ENCODE peak calls at places on chromosomes 6 and 20, in six cellular contexts. L, C, U, R, Q and D are unnamed samples.

GRCh38 chr6:143652840-143653239 is 24.9 kb upstream of the PHACTR2 start:
- DNase-seq in L (no peak), C (no peak), U (peak), R (no peak), Q (no peak), D (no peak)

GRCh38 chr6:14431375-14432330 is 314.1 kb downstream of the CD83 start:
- DNase-seq in L (no peak), C (no peak), U (no peak), R (peak), Q (no peak), D (no peak)

GRCh38 chr6:112370946-112371345 is 23.8 kb downstream of the RFPL4B start:
- DNase-seq in L (no peak), C (no peak), U (no peak), R (no peak), Q (no peak), D (no peak)

GRCh38 chr6:53112404-53112803 is 36.2 kb downstream of the GCM1 start:
- DNase-seq in L (no peak), C (no peak), U (peak), R (no peak), Q (no peak), D (peak)

GRCh38 chr20:59643616-59644061 is 39.3 kb downstream of the PHACTR3 start:
- DNase-seq in L (no peak), C (no peak), U (no peak), R (peak), Q (no peak), D (no peak)

GRCh38 chr6:103396768-103397167 is 1463.0 kb downstream of the HACE1 start:
- DNase-seq in L (no peak), C (no peak), U (no peak), R (no peak), Q (no peak), D (no peak)

GRCh38 chr6:5003604-5004372 is at the start of gene RPP40:
- DNase-seq in L (peak), C (peak), U (peak), R (peak), Q (peak), D (peak)

GRCh38 chr6:43376551-43376981 is 7.1 kb upstream of the ZNF318 start:
- DNase-seq in L (no peak), C (no peak), U (no peak), R (no peak), Q (no peak), D (no peak)

GRCh38 chr6:25485820-25486559 is 166.0 kb upstream of the SCGN start:
- DNase-seq in L (no peak), C (no peak), U (peak), R (no peak), Q (no peak), D (no peak)

GRCh38 chr20:51574248-51575033 is 31.9 kb upstream of the NFATC2 start:
- DNase-seq in L (no peak), C (no peak), U (no peak), R (no peak), Q (no peak), D (no peak)

GRCh38 chr6:73180718-73181619 is 44.3 kb downstream of the KHDC1L start:
- DNase-seq in L (no peak), C (peak), U (peak), R (no peak), Q (peak), D (no peak)

GRCh38 chr6:114312931-114313330 is 29.9 kb downstream of the HS3ST5 start:
- DNase-seq in L (no peak), C (no peak), U (no peak), R (no peak), Q (no peak), D (no peak)

GRCh38 chr6:160348209-160348551 is at the start of gene SLC22A3:
- DNase-seq in L (peak), C (no peak), U (no peak), R (no peak), Q (no peak), D (peak)

GRCh38 chr20:35325385-35325784 is 33.2 kb upstream of the FAM83C start:
- DNase-seq in L (no peak), C (no peak), U (no peak), R (no peak), Q (no peak), D (no peak)

GRCh38 chr6:31763617-31763940 is 1.1 kb downstream of the SAPCD1 start:
- DNase-seq in L (no peak), C (no peak), U (no peak), R (no peak), Q (no peak), D (no peak)

GRCh38 chr6:124770784-124771183 is 191.5 kb upstream of the RNF217 start:
- DNase-seq in L (no peak), C (no peak), U (no peak), R (no peak), Q (no peak), D (no peak)

GRCh38 chr20:22597303-22597702 is 12.9 kb upstream of the FOXA2 start:
- DNase-seq in L (no peak), C (no peak), U (no peak), R (no peak), Q (no peak), D (no peak)

GRCh38 chr6:9463311-9463710 is 951.6 kb downstream of the TFAP2A start:
- DNase-seq in L (no peak), C (no peak), U (no peak), R (no peak), Q (no peak), D (no peak)

GRCh38 chr20:38111366-38112232 is 53.5 kb downstream of the TGM2 start:
- DNase-seq in L (no peak), C (no peak), U (no peak), R (peak), Q (no peak), D (no peak)

GRCh38 chr6:90008189-90008907 is 114.1 kb downstream of the GJA10 start:
- DNase-seq in L (no peak), C (no peak), U (no peak), R (no peak), Q (no peak), D (no peak)

GRCh38 chr6:14743465-14744211 is 502.2 kb upstream of the JARID2 start:
- DNase-seq in L (no peak), C (peak), U (peak), R (no peak), Q (peak), D (peak)

GRCh38 chr20:60785817-60786216 is 466.2 kb upstream of the CDH4 start:
- DNase-seq in L (no peak), C (no peak), U (no peak), R (no peak), Q (no peak), D (no peak)
- TF ChIP-seq CTCF in L (no peak), C (no peak), U (no peak), R (no peak), Q (no peak), D (no peak)

DNA sequence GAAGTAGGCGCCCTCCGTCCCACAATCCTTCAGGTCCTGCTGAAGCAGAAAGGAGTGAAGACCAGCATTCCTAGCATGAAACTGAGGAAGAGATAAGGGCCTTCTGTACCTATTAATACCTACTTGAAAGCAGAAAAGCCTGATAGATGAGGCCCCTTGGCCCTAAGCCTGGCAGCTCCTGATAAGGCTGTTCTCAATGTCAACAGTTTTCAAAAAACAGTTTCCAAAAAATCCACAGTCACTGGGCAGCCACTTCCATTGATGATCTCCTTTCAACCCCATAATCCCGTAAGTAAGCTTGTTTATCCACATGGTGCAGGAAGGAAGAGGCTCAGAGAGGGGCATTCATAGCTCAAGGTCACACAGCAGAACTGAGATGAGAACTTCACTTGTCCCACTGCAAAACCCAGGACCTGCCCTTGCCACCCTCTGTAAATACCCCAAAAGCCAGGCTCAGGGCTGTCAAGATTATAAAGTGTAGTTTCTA is 2.8 kb upstream of the E2F1 start:
- DNase-seq in L (no peak), C (no peak), U (no peak), R (no peak), Q (no peak), D (no peak)
- H3K27ac ChIP-seq in L (peak), C (no peak), U (no peak), R (no peak), Q (no peak), D (no peak)

GRCh38 chr6:23329091-23329490 is 759.7 kb downstream of the HDGFL1 start:
- DNase-seq in L (no peak), C (no peak), U (no peak), R (no peak), Q (no peak), D (no peak)

GRCh38 chr6:23325065-23325464 is 755.7 kb downstream of the HDGFL1 start:
- DNase-seq in L (no peak), C (no peak), U (no peak), R (no peak), Q (no peak), D (no peak)

GRCh38 chr6:23335894-23336293 is 766.5 kb downstream of the HDGFL1 start:
- DNase-seq in L (no peak), C (no peak), U (no peak), R (no peak), Q (no peak), D (no peak)

GRCh38 chr6:23334360-23334759 is 765.0 kb downstream of the HDGFL1 start:
- DNase-seq in L (no peak), C (no peak), U (no peak), R (no peak), Q (no peak), D (no peak)

GRCh38 chr6:23330632-23331031 is 761.3 kb downstream of the HDGFL1 start:
- DNase-seq in L (no peak), C (no peak), U (no peak), R (no peak), Q (no peak), D (no peak)
- TF ChIP-seq CTCF in L (no peak), C (no peak), U (no peak), R (no peak), Q (no peak), D (no peak)

GRCh38 chr6:101110814-101111213 is 229.7 kb upstream of the ASCC3 start:
- DNase-seq in L (no peak), C (no peak), U (no peak), R (no peak), Q (no peak), D (no peak)
- H3K27ac ChIP-seq in L (no peak), C (no peak), U (no peak), R (no peak), Q (no peak), D (no peak)

GRCh38 chr6:98516869-98517268 is 317.5 kb upstream of the POU3F2 start:
- DNase-seq in L (no peak), C (no peak), U (no peak), R (no peak), Q (no peak), D (no peak)
- TF ChIP-seq CTCF in L (no peak), C (no peak), U (no peak), R (no peak), Q (no peak), D (no peak)

DNA sequence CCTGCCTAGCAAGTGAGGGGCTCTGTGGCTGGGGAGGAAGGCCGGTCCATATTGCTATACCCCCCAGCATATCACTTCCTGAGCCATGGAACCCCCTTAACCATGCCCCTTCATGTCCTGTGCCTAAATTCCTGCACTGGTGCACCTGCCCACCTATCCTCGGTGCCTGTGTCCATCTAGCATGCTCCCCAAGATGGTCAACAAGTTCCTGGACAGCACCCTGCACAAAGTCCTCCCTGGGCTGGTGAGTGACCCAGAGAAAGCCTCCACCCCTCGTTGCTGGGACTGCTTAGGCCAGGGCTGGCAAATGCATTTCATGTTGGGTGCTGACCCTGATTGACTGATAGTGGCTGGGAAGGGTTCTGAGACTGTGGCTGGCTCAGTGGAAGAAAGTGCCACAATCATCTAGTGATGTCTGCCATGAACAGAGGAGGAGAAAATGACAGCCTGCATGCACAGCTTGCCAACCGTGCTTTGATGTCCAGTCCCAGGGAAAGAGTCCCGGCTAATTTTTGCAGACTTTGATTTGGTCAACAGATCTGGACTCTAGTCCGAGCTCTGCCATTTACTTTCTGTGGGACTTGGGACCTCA is 3.5 kb downstream of the BPIFB6 start:
- DNase-seq in L (no peak), C (no peak), U (no peak), R (no peak), Q (no peak), D (no peak)
- H3K27ac ChIP-seq in L (no peak), C (no peak), U (no peak), R (no peak), Q (no peak), D (no peak)

GRCh38 chr20:15930324-15931305 is 642.6 kb downstream of the KIF16B start:
- DNase-seq in L (no peak), C (peak), U (peak), R (no peak), Q (no peak), D (no peak)
- TF ChIP-seq CTCF in L (no peak), C (peak), U (peak), R (peak), Q (no peak), D (peak)

GRCh38 chr20:36777152-36777551 is 3.6 kb upstream of the DSN1 start:
- DNase-seq in L (no peak), C (no peak), U (no peak), R (no peak), Q (no peak), D (no peak)

GRCh38 chr20:36773123-36773547 is 428 bp downstream of the DSN1 start:
- DNase-seq in L (no peak), C (no peak), U (no peak), R (no peak), Q (no peak), D (no peak)

GRCh38 chr20:36773548-36774242 is at the start of gene DSN1:
- DNase-seq in L (peak), C (peak), U (peak), R (peak), Q (peak), D (peak)

GRCh38 chr20:36775826-36776225 is 2.3 kb upstream of the DSN1 start:
- DNase-seq in L (no peak), C (no peak), U (no peak), R (no peak), Q (no peak), D (no peak)

GRCh38 chr20:36775196-36775595 is 1.6 kb upstream of the DSN1 start:
- DNase-seq in L (no peak), C (no peak), U (no peak), R (no peak), Q (no peak), D (no peak)
- H3K27ac ChIP-seq in L (peak), C (no peak), U (no peak), R (peak), Q (no peak), D (peak)

GRCh38 chr20:46346770-46347169 is 38.5 kb upstream of the CDH22 start:
- DNase-seq in L (no peak), C (no peak), U (no peak), R (no peak), Q (no peak), D (no peak)

GRCh38 chr20:46347831-46348230 is 39.5 kb upstream of the CDH22 start:
- DNase-seq in L (no peak), C (no peak), U (no peak), R (no peak), Q (no peak), D (no peak)

GRCh38 chr20:46348972-46349741 is 40.9 kb upstream of the CDH22 start:
- DNase-seq in L (peak), C (no peak), U (peak), R (no peak), Q (no peak), D (peak)

GRCh38 chr20:46349742-46350056 is 41.4 kb upstream of the CDH22 start:
- DNase-seq in L (no peak), C (no peak), U (no peak), R (no peak), Q (no peak), D (no peak)

DNA sequence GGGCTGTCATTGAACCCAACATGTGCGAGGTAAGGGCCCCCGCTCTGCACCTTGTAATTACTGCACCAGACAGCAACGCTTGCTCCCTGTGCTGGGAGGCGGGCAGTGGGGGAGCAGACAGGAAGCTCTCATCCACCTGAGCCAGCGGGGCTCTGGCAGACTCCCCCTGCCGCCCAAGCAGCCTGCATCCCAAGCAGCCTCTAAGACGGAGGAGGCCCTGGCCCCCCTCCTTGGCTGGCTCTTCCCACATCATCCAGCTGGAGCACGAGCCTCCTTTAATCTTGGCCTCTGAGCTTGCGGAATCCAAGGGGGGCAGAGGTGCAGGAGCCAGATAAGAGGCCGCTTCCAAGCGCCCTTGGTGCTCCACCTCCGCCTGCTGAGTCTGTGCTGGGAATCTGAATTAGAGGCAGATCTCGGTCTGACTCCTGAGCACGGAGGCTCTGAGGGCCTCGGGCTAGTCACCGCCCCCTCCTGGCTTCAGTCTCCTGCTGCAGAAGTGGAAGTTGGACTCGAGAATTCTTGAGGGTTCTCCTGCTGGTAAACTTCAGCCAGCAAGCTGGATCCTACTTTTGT is 40.0 kb upstream of the CDH22 start:
- DNase-seq in L (peak), C (no peak), U (peak), R (no peak), Q (no peak), D (no peak)
- TF ChIP-seq CTCF in L (no peak), C (peak), U (no peak), R (no peak), Q (no peak), D (no peak)